ENCODE peak calls at places on chromosomes 7 and 10, in six cellular contexts. One of them, this sample, is unnamed.

GRCh38 chr10:101525848-101526247 is 62.2 kb downstream of the POLL start:
- DNase-seq in transverse colon: no peak
- DNase-seq in tibial nerve: no peak
- DNase-seq in upper lobe of left lung: no peak
- DNase-seq in A549: no peak
- DNase-seq in ovary: no peak
- DNase-seq in this sample: no peak

GRCh38 chr10:71729023-71729649 is 9.6 kb upstream of the C10orf105 start:
- DNase-seq in transverse colon: peak
- DNase-seq in tibial nerve: no peak
- DNase-seq in upper lobe of left lung: no peak
- DNase-seq in A549: peak
- DNase-seq in ovary: no peak
- DNase-seq in this sample: peak

GRCh38 chr10:86178401-86179142 is 188.0 kb downstream of the GRID1 start:
- DNase-seq in transverse colon: no peak
- DNase-seq in tibial nerve: no peak
- DNase-seq in upper lobe of left lung: peak
- DNase-seq in A549: peak
- DNase-seq in ovary: no peak
- DNase-seq in this sample: no peak

GRCh38 chr7:128056901-128057300 is 25.7 kb upstream of the LRRC4 start:
- DNase-seq in transverse colon: no peak
- DNase-seq in tibial nerve: no peak
- DNase-seq in upper lobe of left lung: no peak
- DNase-seq in A549: no peak
- DNase-seq in ovary: no peak
- DNase-seq in this sample: no peak

GRCh38 chr7:96989241-96989858 is 16.0 kb upstream of the DLX6 start:
- DNase-seq in transverse colon: no peak
- DNase-seq in tibial nerve: no peak
- DNase-seq in upper lobe of left lung: peak
- DNase-seq in A549: no peak
- DNase-seq in ovary: no peak
- DNase-seq in this sample: no peak

GRCh38 chr10:130480491-130480890 is 344.3 kb downstream of the GLRX3 start:
- DNase-seq in transverse colon: no peak
- DNase-seq in tibial nerve: no peak
- DNase-seq in upper lobe of left lung: peak
- DNase-seq in A549: no peak
- DNase-seq in ovary: no peak
- DNase-seq in this sample: no peak

GRCh38 chr7:72539702-72540101 is 127.6 kb upstream of the CALN1 start:
- DNase-seq in transverse colon: no peak
- DNase-seq in tibial nerve: no peak
- DNase-seq in upper lobe of left lung: no peak
- DNase-seq in A549: no peak
- DNase-seq in ovary: no peak
- DNase-seq in this sample: no peak

GRCh38 chr7:69213882-69214281 is 384.4 kb upstream of the AUTS2 start:
- DNase-seq in transverse colon: no peak
- DNase-seq in tibial nerve: no peak
- DNase-seq in upper lobe of left lung: no peak
- DNase-seq in A549: no peak
- DNase-seq in ovary: no peak
- DNase-seq in this sample: no peak

GRCh38 chr10:86958109-86958830 is at the start of gene SNCG:
- DNase-seq in transverse colon: no peak
- DNase-seq in tibial nerve: no peak
- DNase-seq in upper lobe of left lung: peak
- DNase-seq in A549: no peak
- DNase-seq in ovary: peak
- DNase-seq in this sample: peak

GRCh38 chr7:6159524-6160011 is 112.9 kb downstream of the CYTH3 start:
- DNase-seq in transverse colon: no peak
- DNase-seq in tibial nerve: no peak
- DNase-seq in upper lobe of left lung: peak
- DNase-seq in A549: no peak
- DNase-seq in ovary: no peak
- DNase-seq in this sample: peak

GRCh38 chr7:78510580-78511188 is 712.1 kb downstream of the PHTF2 start:
- DNase-seq in transverse colon: peak
- DNase-seq in tibial nerve: no peak
- DNase-seq in upper lobe of left lung: no peak
- DNase-seq in A549: peak
- DNase-seq in ovary: no peak
- DNase-seq in this sample: peak

GRCh38 chr10:43218206-43218950 is 48.5 kb downstream of the RASGEF1A start:
- DNase-seq in transverse colon: no peak
- DNase-seq in tibial nerve: no peak
- DNase-seq in upper lobe of left lung: peak
- DNase-seq in A549: no peak
- DNase-seq in ovary: no peak
- DNase-seq in this sample: no peak

GRCh38 chr7:18515067-18515466 is 19.5 kb downstream of the HDAC9 start:
- DNase-seq in transverse colon: no peak
- DNase-seq in tibial nerve: no peak
- DNase-seq in upper lobe of left lung: no peak
- DNase-seq in A549: no peak
- DNase-seq in ovary: no peak
- DNase-seq in this sample: no peak

GRCh38 chr10:46559231-46559671 is 2.8 kb upstream of the GPRIN2 start:
- DNase-seq in transverse colon: peak
- DNase-seq in tibial nerve: no peak
- DNase-seq in upper lobe of left lung: no peak
- DNase-seq in A549: no peak
- DNase-seq in ovary: no peak
- DNase-seq in this sample: no peak

GRCh38 chr7:51315393-51316261 is 982 bp downstream of the COBL start:
- DNase-seq in transverse colon: peak
- DNase-seq in tibial nerve: no peak
- DNase-seq in upper lobe of left lung: peak
- DNase-seq in A549: peak
- DNase-seq in ovary: no peak
- DNase-seq in this sample: peak

GRCh38 chr10:119620241-119620753 is 23.5 kb upstream of the TIAL1 start:
- DNase-seq in transverse colon: no peak
- DNase-seq in tibial nerve: no peak
- DNase-seq in upper lobe of left lung: no peak
- DNase-seq in A549: no peak
- DNase-seq in ovary: no peak
- DNase-seq in this sample: no peak

GRCh38 chr7:18341756-18342155 is 153.8 kb upstream of the HDAC9 start:
- DNase-seq in transverse colon: no peak
- DNase-seq in tibial nerve: no peak
- DNase-seq in upper lobe of left lung: no peak
- DNase-seq in A549: no peak
- DNase-seq in ovary: no peak
- DNase-seq in this sample: no peak

GRCh38 chr7:46015107-46015868 is 94.2 kb upstream of the IGFBP3 start:
- DNase-seq in transverse colon: peak
- DNase-seq in tibial nerve: no peak
- DNase-seq in upper lobe of left lung: no peak
- DNase-seq in A549: no peak
- DNase-seq in ovary: no peak
- DNase-seq in this sample: no peak

GRCh38 chr7:143456992-143457793 is 13.9 kb downstream of the TAS2R60 start:
- DNase-seq in transverse colon: no peak
- DNase-seq in tibial nerve: no peak
- DNase-seq in upper lobe of left lung: no peak
- DNase-seq in A549: no peak
- DNase-seq in ovary: no peak
- DNase-seq in this sample: no peak

GRCh38 chr7:144019457-144019856 is 19.3 kb downstream of the OR6B1 start:
- DNase-seq in transverse colon: no peak
- DNase-seq in tibial nerve: no peak
- DNase-seq in upper lobe of left lung: no peak
- DNase-seq in A549: no peak
- DNase-seq in ovary: no peak
- DNase-seq in this sample: no peak

GRCh38 chr7:15389073-15389472 is 172.7 kb downstream of the AGMO start:
- DNase-seq in transverse colon: no peak
- DNase-seq in tibial nerve: no peak
- DNase-seq in upper lobe of left lung: no peak
- DNase-seq in A549: no peak
- DNase-seq in ovary: no peak
- DNase-seq in this sample: no peak

GRCh38 chr10:120221873-120222485 is 235.0 kb upstream of the PLPP4 start:
- DNase-seq in transverse colon: no peak
- DNase-seq in tibial nerve: no peak
- DNase-seq in upper lobe of left lung: no peak
- DNase-seq in A549: peak
- DNase-seq in ovary: no peak
- DNase-seq in this sample: peak

GRCh38 chr7:39027491-39027890 is 49.8 kb downstream of the POU6F2 start:
- DNase-seq in transverse colon: no peak
- DNase-seq in tibial nerve: no peak
- DNase-seq in upper lobe of left lung: no peak
- DNase-seq in A549: no peak
- DNase-seq in ovary: no peak
- DNase-seq in this sample: no peak

GRCh38 chr10:18224626-18225445 is 84.6 kb downstream of the CACNB2 start:
- DNase-seq in transverse colon: peak
- DNase-seq in tibial nerve: no peak
- DNase-seq in upper lobe of left lung: no peak
- DNase-seq in A549: no peak
- DNase-seq in ovary: peak
- DNase-seq in this sample: no peak

GRCh38 chr7:48505061-48505460 is 333.8 kb downstream of the ABCA13 start:
- DNase-seq in transverse colon: no peak
- DNase-seq in tibial nerve: no peak
- DNase-seq in upper lobe of left lung: no peak
- DNase-seq in A549: no peak
- DNase-seq in ovary: no peak
- DNase-seq in this sample: no peak

GRCh38 chr7:42235734-42236133 is 1.3 kb downstream of the GLI3 start:
- DNase-seq in transverse colon: peak
- DNase-seq in tibial nerve: no peak
- DNase-seq in upper lobe of left lung: peak
- DNase-seq in A549: no peak
- DNase-seq in ovary: peak
- DNase-seq in this sample: no peak

GRCh38 chr7:38932509-38933168 is 23.6 kb upstream of the VPS41 start:
- DNase-seq in transverse colon: peak
- DNase-seq in tibial nerve: peak
- DNase-seq in upper lobe of left lung: no peak
- DNase-seq in A549: peak
- DNase-seq in ovary: peak
- DNase-seq in this sample: peak

GRCh38 chr7:156014808-156015207 is 202.5 kb upstream of the SHH start:
- DNase-seq in transverse colon: no peak
- DNase-seq in tibial nerve: no peak
- DNase-seq in upper lobe of left lung: no peak
- DNase-seq in A549: no peak
- DNase-seq in ovary: no peak
- DNase-seq in this sample: no peak
- TF ChIP-seq POLR2A in transverse colon: no peak
- TF ChIP-seq POLR2A in tibial nerve: no peak
- TF ChIP-seq POLR2A in upper lobe of left lung: no peak
- TF ChIP-seq POLR2A in A549: no peak
- TF ChIP-seq POLR2A in ovary: no peak
- TF ChIP-seq POLR2A in this sample: no peak

DNA sequence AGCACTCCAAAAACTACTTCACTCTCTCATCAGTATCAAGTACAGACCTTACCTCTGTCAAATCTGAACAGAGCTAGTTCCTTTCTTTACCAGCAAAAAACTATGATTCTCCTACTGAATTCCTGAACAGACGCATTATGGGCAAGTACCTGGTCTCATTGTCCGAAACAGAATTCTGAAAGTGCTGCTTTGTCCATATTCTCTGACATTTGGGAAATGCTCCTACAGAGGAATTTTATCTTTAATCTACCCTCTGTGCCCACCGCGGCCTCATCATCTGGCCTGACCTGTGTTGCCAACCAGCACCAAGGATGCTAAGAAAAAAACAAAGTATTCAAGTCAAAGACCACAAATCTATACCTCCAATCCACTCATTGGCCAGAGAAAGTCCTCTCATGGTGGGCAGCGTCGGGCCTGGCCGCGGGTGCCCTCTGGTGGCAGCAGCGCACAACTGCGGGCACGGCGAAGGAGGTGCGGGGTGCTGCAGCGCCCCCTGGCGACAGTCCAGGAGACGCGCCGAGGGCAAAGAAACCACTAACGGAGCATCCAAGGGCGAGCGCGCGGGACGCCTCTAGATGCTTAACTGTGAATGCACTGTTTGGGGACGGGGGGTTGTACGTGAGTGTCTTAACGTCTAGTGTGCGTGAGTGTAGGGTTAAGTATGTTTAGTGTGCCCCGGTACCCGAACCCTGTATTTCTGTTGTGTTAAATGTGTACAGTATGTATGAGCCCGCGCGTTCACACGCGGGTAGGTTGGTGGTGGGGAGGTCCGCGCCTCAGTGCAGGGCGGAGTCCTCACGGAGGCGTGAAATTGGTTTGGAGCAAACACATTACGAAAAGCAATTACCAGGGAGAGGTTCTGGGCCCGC is 5.0 kb upstream of the GBX1 start:
- DNase-seq in transverse colon: peak
- DNase-seq in tibial nerve: peak
- DNase-seq in upper lobe of left lung: peak
- DNase-seq in A549: peak
- DNase-seq in ovary: peak
- DNase-seq in this sample: peak
- TF ChIP-seq EP300 in transverse colon: no peak
- TF ChIP-seq EP300 in tibial nerve: no peak
- TF ChIP-seq EP300 in upper lobe of left lung: no peak
- TF ChIP-seq EP300 in A549: no peak
- TF ChIP-seq EP300 in ovary: no peak
- TF ChIP-seq EP300 in this sample: no peak

GRCh38 chr10:60846173-60846572 is 67.9 kb downstream of the CDK1 start:
- DNase-seq in transverse colon: no peak
- DNase-seq in tibial nerve: no peak
- DNase-seq in upper lobe of left lung: no peak
- DNase-seq in A549: no peak
- DNase-seq in ovary: no peak
- DNase-seq in this sample: no peak
- TF ChIP-seq CTCF in transverse colon: no peak
- TF ChIP-seq CTCF in tibial nerve: no peak
- TF ChIP-seq CTCF in upper lobe of left lung: no peak
- TF ChIP-seq CTCF in A549: no peak
- TF ChIP-seq CTCF in ovary: no peak
- TF ChIP-seq CTCF in this sample: no peak

GRCh38 chr7:151694828-151695580 is 175.3 kb upstream of the RHEB start:
- DNase-seq in transverse colon: no peak
- DNase-seq in tibial nerve: no peak
- DNase-seq in upper lobe of left lung: no peak
- DNase-seq in A549: no peak
- DNase-seq in ovary: no peak
- DNase-seq in this sample: no peak

GRCh38 chr7:151697515-151697895 is 177.8 kb upstream of the RHEB start:
- DNase-seq in transverse colon: no peak
- DNase-seq in tibial nerve: no peak
- DNase-seq in upper lobe of left lung: no peak
- DNase-seq in A549: no peak
- DNase-seq in ovary: no peak
- DNase-seq in this sample: no peak

GRCh38 chr7:151697942-151698341 is 178.2 kb upstream of the RHEB start:
- DNase-seq in transverse colon: no peak
- DNase-seq in tibial nerve: no peak
- DNase-seq in upper lobe of left lung: no peak
- DNase-seq in A549: no peak
- DNase-seq in ovary: no peak
- DNase-seq in this sample: no peak

GRCh38 chr7:151695856-151696555 is 176.3 kb upstream of the RHEB start:
- DNase-seq in transverse colon: no peak
- DNase-seq in tibial nerve: no peak
- DNase-seq in upper lobe of left lung: no peak
- DNase-seq in A549: no peak
- DNase-seq in ovary: no peak
- DNase-seq in this sample: no peak

GRCh38 chr7:151696738-151697514 is 177.2 kb upstream of the RHEB start:
- DNase-seq in transverse colon: peak
- DNase-seq in tibial nerve: no peak
- DNase-seq in upper lobe of left lung: no peak
- DNase-seq in A549: peak
- DNase-seq in ovary: no peak
- DNase-seq in this sample: peak
- TF ChIP-seq POLR2A in transverse colon: no peak
- TF ChIP-seq POLR2A in tibial nerve: no peak
- TF ChIP-seq POLR2A in upper lobe of left lung: no peak
- TF ChIP-seq POLR2A in A549: no peak
- TF ChIP-seq POLR2A in ovary: no peak
- TF ChIP-seq POLR2A in this sample: no peak

This sample was measured in stomach.